ENCODE peak calls at places on chromosomes 7 and 10, in four cellular contexts. K is OCI-LY7, Q is psoas muscle, X is choroid plexus epithelial cell. G is an unnamed sample.

GRCh38 chr7:74032191-74032490 is 4.2 kb downstream of the ELN start:
- DNase-seq in K (no peak), Q (peak; percentile 66), X (peak; percentile 53), G (no peak)

GRCh38 chr10:120634629-120635028 is 177.6 kb downstream of the PLPP4 start:
- DNase-seq in K (no peak), Q (no peak), X (no peak), G (no peak)

GRCh38 chr10:78187371-78187770 is 153.7 kb downstream of the RPS24 start:
- DNase-seq in K (no peak), Q (no peak), X (no peak), G (no peak)

GRCh38 chr7:149422914-149423285 is 38.0 kb downstream of the ZNF777 start:
- DNase-seq in K (no peak), Q (peak; percentile 31), X (no peak), G (peak; percentile 59)

GRCh38 chr7:154769011-154769410 is 233.9 kb downstream of the PAXIP1 start:
- DNase-seq in K (no peak), Q (no peak), X (no peak), G (no peak)

GRCh38 chr7:26140380-26140779 is 11.6 kb upstream of the NFE2L3 start:
- DNase-seq in K (no peak), Q (no peak), X (no peak), G (no peak)

GRCh38 chr7:27112960-27113949 is 10.8 kb upstream of the HOXA2 start:
- DNase-seq in K (no peak), Q (peak; percentile 71), X (no peak), G (no peak)

GRCh38 chr10:66747451-66747850 is 178.4 kb upstream of the LRRTM3 start:
- DNase-seq in K (no peak), Q (no peak), X (peak; percentile 82), G (no peak)

GRCh38 chr7:155618708-155619633 is 25.5 kb upstream of the RBM33 start:
- DNase-seq in K (no peak), Q (no peak), X (peak; percentile 79), G (no peak)

GRCh38 chr7:150854066-150855000 is 2.0 kb downstream of the AOC1 start:
- DNase-seq in K (no peak), Q (no peak), X (no peak), G (no peak)

GRCh38 chr7:2819161-2819953 is 24.8 kb downstream of the GNA12 start:
- DNase-seq in K (no peak), Q (no peak), X (no peak), G (peak; percentile 60)

GRCh38 chr10:117086545-117086944 is 51.5 kb downstream of the VAX1 start:
- DNase-seq in K (no peak), Q (no peak), X (no peak), G (no peak)

GRCh38 chr10:78752251-78752650 is 316.5 kb upstream of the ZMIZ1 start:
- DNase-seq in K (no peak), Q (no peak), X (no peak), G (no peak)

GRCh38 chr7:118846977-118847376 is 622.5 kb downstream of the ANKRD7 start:
- DNase-seq in K (no peak), Q (no peak), X (no peak), G (no peak)

GRCh38 chr10:72858103-72858502 is 35.4 kb upstream of the OIT3 start:
- DNase-seq in K (no peak), Q (no peak), X (no peak), G (no peak)

GRCh38 chr10:114881462-114881861 is 56.5 kb upstream of the TRUB1 start:
- DNase-seq in K (no peak), Q (no peak), X (peak; percentile 33), G (no peak)

GRCh38 chr7:105827106-105827870 is 49.1 kb downstream of the ATXN7L1 start:
- DNase-seq in K (no peak), Q (no peak), X (no peak), G (no peak)

GRCh38 chr7:74587435-74588126 is 69.9 kb upstream of the GTF2I start:
- DNase-seq in K (peak; percentile 54), Q (peak; percentile 90), X (peak; percentile 93), G (peak; percentile 89)

GRCh38 chr7:5477723-5478531 is 54.3 kb upstream of the TNRC18 start:
- DNase-seq in K (no peak), Q (no peak), X (no peak), G (no peak)

GRCh38 chr10:62744136-62744535 is 60.4 kb upstream of the ADO start:
- DNase-seq in K (no peak), Q (no peak), X (peak; percentile 22), G (no peak)

GRCh38 chr7:48052748-48053147 is 17.4 kb downstream of the C7orf57 start:
- DNase-seq in K (no peak), Q (no peak), X (peak; percentile 75), G (no peak)

GRCh38 chr7:23298885-23299769 is at the start of gene MALSU1:
- DNase-seq in K (peak; percentile 98), Q (peak; percentile 97), X (peak; percentile 98), G (peak; percentile 97)

GRCh38 chr7:157928171-157928794 is 591.5 kb downstream of the DNAJB6 start:
- DNase-seq in K (no peak), Q (no peak), X (no peak), G (no peak)

GRCh38 chr7:72622532-72622931 is 205.5 kb downstream of the TYW1B start:
- DNase-seq in K (no peak), Q (no peak), X (no peak), G (no peak)

GRCh38 chr10:125151824-125152634 is 8.3 kb downstream of the CTBP2 start:
- DNase-seq in K (no peak), Q (no peak), X (no peak), G (no peak)

GRCh38 chr10:109427421-109427820 is 495.9 kb downstream of the XPNPEP1 start:
- DNase-seq in K (no peak), Q (no peak), X (peak; percentile 2), G (no peak)

GRCh38 chr10:15814565-15814964 is 45.7 kb downstream of the MINDY3 start:
- DNase-seq in K (no peak), Q (no peak), X (no peak), G (peak; percentile 7)

GRCh38 chr7:50592940-50593339 is 27.7 kb upstream of the DDC start:
- DNase-seq in K (no peak), Q (no peak), X (no peak), G (no peak)

GRCh38 chr7:50596484-50596883 is 31.3 kb upstream of the DDC start:
- DNase-seq in K (no peak), Q (no peak), X (no peak), G (no peak)

GRCh38 chr7:50594136-50594535 is 28.9 kb upstream of the DDC start:
- DNase-seq in K (no peak), Q (no peak), X (no peak), G (no peak)

GRCh38 chr7:50594734-50595537 is 29.7 kb upstream of the DDC start:
- DNase-seq in K (no peak), Q (no peak), X (no peak), G (no peak)

DNA sequence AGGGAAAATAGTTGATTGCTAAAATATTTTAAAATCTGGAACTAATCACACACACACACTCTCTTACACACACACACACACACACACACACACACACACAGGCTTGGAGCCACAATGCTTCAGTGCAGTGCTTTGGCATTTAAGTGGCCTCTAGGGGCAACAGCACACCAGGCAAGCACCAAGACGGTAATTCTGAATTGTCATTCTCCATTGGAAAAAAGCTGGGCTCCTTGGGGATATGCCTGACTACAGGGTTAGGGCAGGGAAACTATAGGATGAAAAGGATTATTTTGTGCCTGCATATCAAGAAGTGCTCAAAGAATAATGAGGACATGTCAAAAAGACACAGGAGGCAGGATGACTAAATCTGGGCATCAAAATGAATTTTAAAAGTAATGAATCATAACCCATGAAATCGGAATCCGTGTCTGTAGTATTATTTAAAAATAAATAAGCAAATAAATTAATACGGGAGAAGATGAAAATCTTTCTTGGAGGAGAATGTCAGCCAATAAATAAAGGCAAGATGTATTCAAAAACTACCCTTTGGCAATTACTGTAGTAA is 30.4 kb upstream of the DDC start:
- DNase-seq in K (peak; percentile 28), Q (peak; percentile 47), X (peak; percentile 74), G (no peak)
- TF ChIP-seq CTCF in K (peak; percentile 65), Q (peak; percentile 40), X (peak; percentile 73), G (no peak)

GRCh38 chr10:22244001-22244400 is 26.2 kb upstream of the EBLN1 start:
- DNase-seq in K (no peak), Q (no peak), X (no peak), G (no peak)
- TF ChIP-seq CTCF in K (peak; percentile 40), Q (no peak), X (peak; percentile 27), G (no peak)

GRCh38 chr10:61589547-61590243 is 73.0 kb upstream of the CABCOCO1 start:
- DNase-seq in K (no peak), Q (no peak), X (peak; percentile 13), G (no peak)

GRCh38 chr10:61588770-61589211 is 73.9 kb upstream of the CABCOCO1 start:
- DNase-seq in K (no peak), Q (no peak), X (no peak), G (no peak)

GRCh38 chr10:61586829-61587228 is 75.9 kb upstream of the CABCOCO1 start:
- DNase-seq in K (no peak), Q (no peak), X (no peak), G (no peak)

GRCh38 chr10:61594430-61594829 is 68.3 kb upstream of the CABCOCO1 start:
- DNase-seq in K (no peak), Q (no peak), X (no peak), G (no peak)

DNA sequence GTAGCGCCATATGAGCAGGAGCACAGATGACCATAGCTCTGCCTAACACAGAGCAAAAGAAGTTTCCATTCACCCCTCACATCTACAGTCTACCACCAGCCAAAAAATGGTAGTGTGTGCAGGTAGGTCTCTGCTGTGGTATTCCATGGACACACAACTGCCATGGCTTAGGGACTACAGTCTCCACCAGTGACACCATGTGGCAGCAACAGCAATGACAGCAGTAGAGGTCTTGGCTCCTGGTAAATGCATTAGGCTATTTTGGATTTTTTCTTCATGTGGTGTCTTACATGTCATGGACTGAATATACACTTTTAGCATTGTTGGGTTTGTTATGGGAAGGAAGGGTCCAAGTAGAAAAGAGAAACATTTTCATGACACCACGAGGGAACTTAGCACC is 70.1 kb upstream of the CABCOCO1 start:
- DNase-seq in K (peak; percentile 21), Q (no peak), X (peak; percentile 18), G (no peak)
- TF ChIP-seq CTCF in K (peak; percentile 71), Q (no peak), X (peak; percentile 48), G (peak; percentile 25)

DNA sequence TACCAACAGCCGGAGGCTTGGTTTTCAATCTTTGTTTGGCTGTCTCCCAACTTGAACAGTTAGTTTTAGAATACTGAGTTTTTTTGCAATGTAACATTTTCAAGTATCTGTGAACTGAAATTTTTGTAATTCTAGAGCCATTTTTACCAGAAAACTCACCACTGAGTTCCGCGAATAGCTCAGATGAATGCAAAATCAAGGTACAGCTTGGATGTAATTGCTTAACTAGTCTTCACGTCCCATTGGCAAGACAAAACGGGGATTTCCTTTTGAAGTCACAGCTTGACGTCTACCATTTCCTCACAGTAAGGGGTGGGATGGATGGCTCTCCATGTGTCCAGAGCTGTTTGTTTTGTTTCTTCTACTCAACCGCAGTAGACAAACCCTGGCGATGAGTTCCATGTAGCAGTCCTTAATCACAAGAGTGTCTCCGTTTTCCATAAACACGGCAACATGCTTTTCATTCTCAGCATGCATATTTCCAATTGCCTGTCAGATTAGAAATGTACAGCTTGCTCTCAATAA is 55.8 kb upstream of the FGFR2 start:
- DNase-seq in K (no peak), Q (no peak), X (peak; percentile 61), G (no peak)
- TF ChIP-seq CTCF in K (no peak), Q (no peak), X (no peak), G (no peak)

G was measured in GM13976.